ENCODE peak calls at places on chromosome 17, in four cellular contexts. One of them, this sample, is unnamed.

GRCh38 chr17:53496356-53496755 is 326.4 kb upstream of the KIF2B start:
- DNase-seq in HCT116: no peak
- DNase-seq in left ventricle myocardium inferior: no peak
- DNase-seq in naive thymus-derived CD4-positive, alpha-beta T cell: no peak
- DNase-seq in this sample: no peak

GRCh38 chr17:4846635-4847390 is 13.7 kb downstream of the MINK1 start:
- DNase-seq in HCT116: no peak
- DNase-seq in left ventricle myocardium inferior: no peak
- DNase-seq in naive thymus-derived CD4-positive, alpha-beta T cell: no peak
- DNase-seq in this sample: no peak

GRCh38 chr17:57092171-57092570 is 7.1 kb downstream of the AKAP1 start:
- DNase-seq in HCT116: no peak
- DNase-seq in left ventricle myocardium inferior: no peak
- DNase-seq in naive thymus-derived CD4-positive, alpha-beta T cell: no peak
- DNase-seq in this sample: no peak

GRCh38 chr17:21283482-21284318 is 811 bp upstream of the MAP2K3 start:
- DNase-seq in HCT116: peak; percentile 22
- DNase-seq in left ventricle myocardium inferior: no peak
- DNase-seq in naive thymus-derived CD4-positive, alpha-beta T cell: no peak
- DNase-seq in this sample: no peak

GRCh38 chr17:15469260-15469659 is 1.8 kb upstream of the CDRT4 start:
- DNase-seq in HCT116: no peak
- DNase-seq in left ventricle myocardium inferior: peak; percentile 53
- DNase-seq in naive thymus-derived CD4-positive, alpha-beta T cell: no peak
- DNase-seq in this sample: no peak

GRCh38 chr17:229130-229944 is 47.9 kb upstream of the DOC2B start:
- DNase-seq in HCT116: no peak
- DNase-seq in left ventricle myocardium inferior: peak; percentile 7
- DNase-seq in naive thymus-derived CD4-positive, alpha-beta T cell: no peak
- DNase-seq in this sample: peak; percentile 51

GRCh38 chr17:67496286-67496685 is 119.2 kb downstream of the PITPNC1 start:
- DNase-seq in HCT116: no peak
- DNase-seq in left ventricle myocardium inferior: no peak
- DNase-seq in naive thymus-derived CD4-positive, alpha-beta T cell: no peak
- DNase-seq in this sample: no peak

GRCh38 chr17:2275722-2276121 is 27.9 kb downstream of the SMG6 start:
- DNase-seq in HCT116: no peak
- DNase-seq in left ventricle myocardium inferior: no peak
- DNase-seq in naive thymus-derived CD4-positive, alpha-beta T cell: no peak
- DNase-seq in this sample: no peak

GRCh38 chr17:79777166-79777843 is 643 bp upstream of the CBX2 start:
- DNase-seq in HCT116: peak; percentile 29
- DNase-seq in left ventricle myocardium inferior: peak; percentile 68
- DNase-seq in naive thymus-derived CD4-positive, alpha-beta T cell: peak; percentile 56
- DNase-seq in this sample: peak; percentile 79

GRCh38 chr17:27381007-27381501 is 75.2 kb upstream of the KSR1 start:
- DNase-seq in HCT116: peak; percentile 74
- DNase-seq in left ventricle myocardium inferior: peak; percentile 66
- DNase-seq in naive thymus-derived CD4-positive, alpha-beta T cell: peak; percentile 87
- DNase-seq in this sample: peak; percentile 13

GRCh38 chr17:73639322-73639721 is 4.9 kb downstream of the SDK2 start:
- DNase-seq in HCT116: no peak
- DNase-seq in left ventricle myocardium inferior: no peak
- DNase-seq in naive thymus-derived CD4-positive, alpha-beta T cell: no peak
- DNase-seq in this sample: no peak

GRCh38 chr17:21493993-21494392 is 117.8 kb downstream of the KCNJ12 start:
- DNase-seq in HCT116: no peak
- DNase-seq in left ventricle myocardium inferior: no peak
- DNase-seq in naive thymus-derived CD4-positive, alpha-beta T cell: no peak
- DNase-seq in this sample: no peak

GRCh38 chr17:2259769-2260536 is 43.6 kb downstream of the SMG6 start:
- DNase-seq in HCT116: no peak
- DNase-seq in left ventricle myocardium inferior: no peak
- DNase-seq in naive thymus-derived CD4-positive, alpha-beta T cell: peak; percentile 73
- DNase-seq in this sample: no peak

GRCh38 chr17:45895304-45895968 is 1.1 kb downstream of the MAPT start:
- DNase-seq in HCT116: no peak
- DNase-seq in left ventricle myocardium inferior: peak; percentile 25
- DNase-seq in naive thymus-derived CD4-positive, alpha-beta T cell: peak; percentile 26
- DNase-seq in this sample: peak; percentile 24

GRCh38 chr17:1783271-1783670 is 21.4 kb downstream of the SERPINF1 start:
- DNase-seq in HCT116: no peak
- DNase-seq in left ventricle myocardium inferior: no peak
- DNase-seq in naive thymus-derived CD4-positive, alpha-beta T cell: no peak
- DNase-seq in this sample: no peak

GRCh38 chr17:6323626-6324356 is 111.1 kb downstream of the AIPL1 start:
- DNase-seq in HCT116: peak; percentile 70
- DNase-seq in left ventricle myocardium inferior: no peak
- DNase-seq in naive thymus-derived CD4-positive, alpha-beta T cell: no peak
- DNase-seq in this sample: no peak

GRCh38 chr17:28447396-28447760 is 26.1 kb upstream of the SLC13A2 start:
- DNase-seq in HCT116: no peak
- DNase-seq in left ventricle myocardium inferior: no peak
- DNase-seq in naive thymus-derived CD4-positive, alpha-beta T cell: no peak
- DNase-seq in this sample: no peak

GRCh38 chr17:64694207-64694606 is 32.1 kb upstream of the SMURF2 start:
- DNase-seq in HCT116: peak; percentile 99
- DNase-seq in left ventricle myocardium inferior: peak; percentile 59
- DNase-seq in naive thymus-derived CD4-positive, alpha-beta T cell: no peak
- DNase-seq in this sample: peak; percentile 92

GRCh38 chr17:2954898-2955445 is 108.4 kb downstream of the OR1D5 start:
- DNase-seq in HCT116: peak; percentile 94
- DNase-seq in left ventricle myocardium inferior: no peak
- DNase-seq in naive thymus-derived CD4-positive, alpha-beta T cell: no peak
- DNase-seq in this sample: peak; percentile 9

GRCh38 chr17:8386841-8387240 is 3.8 kb upstream of the RPL26 start:
- DNase-seq in HCT116: no peak
- DNase-seq in left ventricle myocardium inferior: no peak
- DNase-seq in naive thymus-derived CD4-positive, alpha-beta T cell: no peak
- DNase-seq in this sample: no peak

DNA sequence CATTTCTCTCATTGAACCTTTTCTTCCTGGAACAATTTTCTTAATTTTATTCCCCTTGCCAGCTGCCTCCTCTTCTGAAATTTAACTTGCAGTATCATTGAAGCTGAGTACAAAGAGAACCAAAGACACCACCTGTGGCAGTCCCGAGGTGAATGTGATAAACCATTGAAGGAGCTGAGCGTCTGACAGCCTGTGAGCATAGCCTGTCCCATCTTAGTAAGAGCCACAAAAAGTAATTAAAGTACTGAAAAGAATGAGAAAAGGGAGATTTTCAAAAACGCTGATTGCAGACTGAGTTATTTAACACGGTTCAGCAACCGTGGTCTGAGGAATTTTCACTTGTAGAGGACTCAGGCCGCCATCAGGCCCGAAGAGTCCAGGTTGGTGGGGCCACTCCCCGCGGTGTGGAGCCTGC is 27.2 kb upstream of the ST6GALNAC1 start:
- DNase-seq in HCT116: no peak
- DNase-seq in left ventricle myocardium inferior: no peak
- DNase-seq in naive thymus-derived CD4-positive, alpha-beta T cell: no peak
- DNase-seq in this sample: no peak
- H3K36me3 ChIP-seq in HCT116: no peaks in the 10 kb centered on the region
- H3K36me3 ChIP-seq in left ventricle myocardium inferior: peaks cover 4% of the 10 kb centered on the region
- H3K36me3 ChIP-seq in naive thymus-derived CD4-positive, alpha-beta T cell: no peaks in the 10 kb centered on the region
- H3K36me3 ChIP-seq in this sample: no peaks in the 10 kb centered on the region

DNA sequence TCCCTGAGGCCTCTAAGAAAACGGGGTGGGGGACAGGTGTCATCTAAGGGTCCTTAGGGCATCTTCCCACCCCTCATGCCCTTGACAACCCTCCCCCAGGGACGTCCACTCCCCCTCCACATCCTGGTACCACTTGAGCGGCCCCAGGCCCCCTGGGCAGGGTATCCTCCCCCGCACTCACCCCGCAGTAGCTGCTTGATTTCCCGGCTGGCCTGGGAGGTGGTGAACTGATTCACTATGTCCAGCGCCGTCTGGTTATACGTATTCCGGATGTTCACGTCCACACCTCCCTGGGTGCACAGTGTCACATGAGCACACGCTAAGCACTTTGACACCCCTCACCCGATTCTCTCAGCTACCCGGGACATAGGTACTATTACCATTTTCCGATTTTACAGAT is 9.7 kb downstream of the CASKIN2 start:
- DNase-seq in HCT116: no peak
- DNase-seq in left ventricle myocardium inferior: no peak
- DNase-seq in naive thymus-derived CD4-positive, alpha-beta T cell: no peak
- DNase-seq in this sample: no peak
- H3K36me3 ChIP-seq in HCT116: peaks cover 30% of the 10 kb centered on the region
- H3K36me3 ChIP-seq in left ventricle myocardium inferior: peaks cover 70% of the 10 kb centered on the region
- H3K36me3 ChIP-seq in naive thymus-derived CD4-positive, alpha-beta T cell: no peaks in the 10 kb centered on the region
- H3K36me3 ChIP-seq in this sample: peaks cover 10% of the 10 kb centered on the region

GRCh38 chr17:51005768-51006167 is 114.9 kb downstream of the SPAG9 start:
- DNase-seq in HCT116: no peak
- DNase-seq in left ventricle myocardium inferior: no peak
- DNase-seq in naive thymus-derived CD4-positive, alpha-beta T cell: no peak
- DNase-seq in this sample: no peak
- H3K36me3 ChIP-seq in HCT116: peaks cover 30% of the 10 kb centered on the region
- H3K36me3 ChIP-seq in left ventricle myocardium inferior: peaks cover 71% of the 10 kb centered on the region
- H3K36me3 ChIP-seq in naive thymus-derived CD4-positive, alpha-beta T cell: peaks cover 6% of the 10 kb centered on the region
- H3K36me3 ChIP-seq in this sample: no peaks in the 10 kb centered on the region

GRCh38 chr17:44877121-44877520 is 22.1 kb downstream of the EFTUD2 start:
- DNase-seq in HCT116: no peak
- DNase-seq in left ventricle myocardium inferior: no peak
- DNase-seq in naive thymus-derived CD4-positive, alpha-beta T cell: no peak
- DNase-seq in this sample: no peak

GRCh38 chr17:44872131-44872768 is 24.6 kb downstream of the HIGD1B start:
- DNase-seq in HCT116: no peak
- DNase-seq in left ventricle myocardium inferior: peak; percentile 44
- DNase-seq in naive thymus-derived CD4-positive, alpha-beta T cell: no peak
- DNase-seq in this sample: no peak

GRCh38 chr17:44875761-44876160 is 23.5 kb downstream of the EFTUD2 start:
- DNase-seq in HCT116: no peak
- DNase-seq in left ventricle myocardium inferior: no peak
- DNase-seq in naive thymus-derived CD4-positive, alpha-beta T cell: no peak
- DNase-seq in this sample: no peak

GRCh38 chr17:44867841-44868240 is 20.2 kb downstream of the HIGD1B start:
- DNase-seq in HCT116: no peak
- DNase-seq in left ventricle myocardium inferior: no peak
- DNase-seq in naive thymus-derived CD4-positive, alpha-beta T cell: no peak
- DNase-seq in this sample: no peak

GRCh38 chr17:44871546-44871945 is 23.9 kb downstream of the HIGD1B start:
- DNase-seq in HCT116: no peak
- DNase-seq in left ventricle myocardium inferior: no peak
- DNase-seq in naive thymus-derived CD4-positive, alpha-beta T cell: no peak
- DNase-seq in this sample: no peak
- H3K36me3 ChIP-seq in HCT116: peaks cover 59% of the 10 kb centered on the region
- H3K36me3 ChIP-seq in left ventricle myocardium inferior: peaks cover 89% of the 10 kb centered on the region
- H3K36me3 ChIP-seq in naive thymus-derived CD4-positive, alpha-beta T cell: peaks cover 25% of the 10 kb centered on the region
- H3K36me3 ChIP-seq in this sample: peaks cover 34% of the 10 kb centered on the region

DNA sequence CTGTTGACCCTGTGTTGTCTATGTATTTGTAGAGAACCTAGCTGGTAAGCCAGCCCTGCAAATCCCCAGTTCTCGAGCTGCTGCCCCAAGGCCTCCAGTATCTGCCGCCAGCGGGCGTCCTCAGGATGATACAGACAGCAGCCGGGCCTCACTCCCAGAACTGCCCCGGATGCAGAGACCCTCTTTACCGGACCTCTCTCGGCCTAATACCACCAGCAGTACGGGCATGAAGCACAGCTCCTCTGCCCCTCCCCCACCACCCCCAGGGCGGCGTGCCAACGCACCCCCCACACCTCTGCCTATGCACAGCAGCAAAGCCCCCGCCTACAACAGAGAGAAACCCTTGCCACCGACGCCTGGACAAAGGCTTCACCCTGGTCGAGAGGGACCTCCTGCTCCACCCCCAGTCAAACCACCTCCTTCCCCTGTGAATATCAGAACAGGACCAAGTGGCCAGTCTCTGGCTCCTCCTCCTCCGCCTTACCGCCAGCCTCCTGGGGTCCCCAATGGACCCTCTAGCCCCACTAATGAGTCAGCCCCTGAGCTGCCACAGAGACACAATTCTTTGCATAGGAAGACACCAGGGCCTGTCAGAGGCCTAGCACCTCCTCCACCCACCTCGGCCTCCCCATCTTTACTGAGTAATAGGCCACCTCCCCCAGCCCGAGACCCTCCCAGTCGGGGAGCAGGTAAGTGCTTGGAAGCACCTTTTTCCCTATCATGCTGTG is 23.1 kb upstream of the CDC6 start:
- DNase-seq in HCT116: no peak
- DNase-seq in left ventricle myocardium inferior: no peak
- DNase-seq in naive thymus-derived CD4-positive, alpha-beta T cell: no peak
- DNase-seq in this sample: no peak
- H3K36me3 ChIP-seq in HCT116: peaks cover 29% of the 10 kb centered on the region
- H3K36me3 ChIP-seq in left ventricle myocardium inferior: peaks cover 86% of the 10 kb centered on the region
- H3K36me3 ChIP-seq in naive thymus-derived CD4-positive, alpha-beta T cell: peaks cover 17% of the 10 kb centered on the region
- H3K36me3 ChIP-seq in this sample: no peaks in the 10 kb centered on the region

GRCh38 chr17:38709864-38710602 is 5.0 kb downstream of the MLLT6 start:
- DNase-seq in HCT116: no peak
- DNase-seq in left ventricle myocardium inferior: no peak
- DNase-seq in naive thymus-derived CD4-positive, alpha-beta T cell: no peak
- DNase-seq in this sample: no peak

GRCh38 chr17:38707678-38708351 is 2.7 kb downstream of the MLLT6 start:
- DNase-seq in HCT116: no peak
- DNase-seq in left ventricle myocardium inferior: no peak
- DNase-seq in naive thymus-derived CD4-positive, alpha-beta T cell: no peak
- DNase-seq in this sample: no peak

GRCh38 chr17:38710603-38710962 is 5.5 kb downstream of the MLLT6 start:
- DNase-seq in HCT116: no peak
- DNase-seq in left ventricle myocardium inferior: no peak
- DNase-seq in naive thymus-derived CD4-positive, alpha-beta T cell: no peak
- DNase-seq in this sample: no peak

GRCh38 chr17:38710985-38711384 is 5.9 kb downstream of the MLLT6 start:
- DNase-seq in HCT116: no peak
- DNase-seq in left ventricle myocardium inferior: no peak
- DNase-seq in naive thymus-derived CD4-positive, alpha-beta T cell: no peak
- DNase-seq in this sample: no peak

GRCh38 chr17:38709104-38709820 is 4.2 kb downstream of the MLLT6 start:
- DNase-seq in HCT116: no peak
- DNase-seq in left ventricle myocardium inferior: no peak
- DNase-seq in naive thymus-derived CD4-positive, alpha-beta T cell: no peak
- DNase-seq in this sample: no peak
- H3K36me3 ChIP-seq in HCT116: peaks cover 46% of the 10 kb centered on the region
- H3K36me3 ChIP-seq in left ventricle myocardium inferior: peaks cover 62% of the 10 kb centered on the region
- H3K36me3 ChIP-seq in naive thymus-derived CD4-positive, alpha-beta T cell: peaks cover 28% of the 10 kb centered on the region
- H3K36me3 ChIP-seq in this sample: peaks cover 9% of the 10 kb centered on the region

This sample was measured in pancreas.